ENCODE peak calls at places on chromosomes 11 and 22, in four cellular contexts. B is uterus, D is OCI-LY7, Y is fibroblast of lung. V is an unnamed sample.

GRCh38 chr11:9264381-9265210 is 554 bp downstream of the DENND5A start:
- DNase-seq in B (peak), D (no peak), Y (peak), V (no peak)

GRCh38 chr22:39928556-39929401 is 27.9 kb downstream of the GRAP2 start:
- DNase-seq in B (no peak), Y (no peak), D (no peak), V (no peak)

GRCh38 chr22:31350410-31350863 is 4.3 kb upstream of the PATZ1 start:
- DNase-seq in D (no peak), B (no peak), Y (no peak), V (no peak)

GRCh38 chr11:27963370-27963769 is 144.6 kb downstream of the KIF18A start:
- DNase-seq in D (no peak), Y (peak), B (no peak), V (no peak)

GRCh38 chr22:47623056-47623739 is 860.7 kb downstream of the TBC1D22A start:
- DNase-seq in B (no peak), D (no peak), Y (no peak), V (no peak)

GRCh38 chr11:20964985-20965384 is 295.6 kb downstream of the NELL1 start:
- DNase-seq in D (no peak), B (no peak), Y (peak), V (no peak)

GRCh38 chr22:24553597-24554315 is 1.2 kb downstream of the GUCD1 start:
- DNase-seq in B (no peak), Y (peak), D (peak), V (no peak)

GRCh38 chr11:1307163-1307870 is 2.1 kb downstream of the TOLLIP start:
- DNase-seq in D (no peak), Y (no peak), B (no peak), V (no peak)

GRCh38 chr22:47128216-47129215 is 366.1 kb downstream of the TBC1D22A start:
- DNase-seq in D (no peak), Y (no peak), B (no peak), V (no peak)

GRCh38 chr11:33067294-33067693 is 27.9 kb downstream of the TCP11L1 start:
- DNase-seq in Y (no peak), D (no peak), B (no peak), V (no peak)

GRCh38 chr11:123535401-123535800 is 105.3 kb downstream of the GRAMD1B start:
- DNase-seq in B (no peak), Y (no peak), D (no peak), V (no peak)

GRCh38 chr11:70297341-70297740 is 26.9 kb downstream of the PPFIA1 start:
- DNase-seq in B (no peak), D (no peak), Y (peak), V (no peak)

V was measured in GM12865.